ENCODE peak calls at places on chromosomes 4 and X, in seven cellular contexts. T, N, U, G, J, F and W are unnamed samples.

GRCh38 chrX:133412246-133412645 is 3.0 kb downstream of the GPC4 start:
- DNase-seq in T (no peak), N (peak), U (no peak), G (no peak), J (no peak), F (no peak), W (no peak)

GRCh38 chr4:140095694-140096482 is 58.1 kb downstream of the MAML3 start:
- DNase-seq in T (no peak), N (peak), U (peak), G (peak), J (no peak), F (no peak), W (no peak)

GRCh38 chr4:103306870-103307345 is 108.8 kb upstream of the CENPE start:
- DNase-seq in T (peak), N (no peak), U (no peak), G (no peak), J (no peak), F (peak), W (peak)

GRCh38 chrX:50067435-50068292 is 133.1 kb downstream of the AKAP4 start:
- DNase-seq in T (peak), N (no peak), U (no peak), G (no peak), J (peak), F (no peak), W (peak)

GRCh38 chr4:72302981-72303704 is 265.9 kb downstream of the ADAMTS3 start:
- DNase-seq in T (peak), N (no peak), U (no peak), G (peak), J (peak), F (peak), W (peak)

GRCh38 chr4:113142351-113142750 is 92.9 kb downstream of the ANK2 start:
- DNase-seq in T (no peak), N (no peak), U (no peak), G (no peak), J (no peak), F (no peak), W (no peak)

GRCh38 chr4:2041234-2042130 is 17.6 kb upstream of the NAT8L start:
- DNase-seq in T (peak), N (peak), U (peak), G (peak), J (peak), F (no peak), W (peak)

GRCh38 chrX:110146521-110146920 is 143.6 kb downstream of the TMEM164 start:
- DNase-seq in T (peak), N (no peak), U (no peak), G (peak), J (peak), F (peak), W (peak)

GRCh38 chr4:151524610-151525009 is 115.6 kb downstream of the FHIP1A start:
- DNase-seq in T (no peak), N (no peak), U (no peak), G (no peak), J (no peak), F (peak), W (no peak)

GRCh38 chr4:177596035-177596434 is 153.8 kb upstream of the AGA start:
- DNase-seq in T (no peak), N (peak), U (no peak), G (peak), J (no peak), F (no peak), W (no peak)

GRCh38 chr4:99403380-99404194 is 31.6 kb downstream of the ADH7 start:
- DNase-seq in T (no peak), N (no peak), U (no peak), G (no peak), J (no peak), F (no peak), W (no peak)

GRCh38 chr4:5963611-5964010 is 54.6 kb downstream of the C4orf50 start:
- DNase-seq in T (no peak), N (no peak), U (no peak), G (no peak), J (no peak), F (no peak), W (no peak)

GRCh38 chr4:150178161-150178560 is 99.9 kb downstream of the DCLK2 start:
- DNase-seq in T (no peak), N (no peak), U (no peak), G (no peak), J (no peak), F (no peak), W (no peak)

GRCh38 chr4:180203349-180203748 is 2039.9 kb upstream of the TENM3 start:
- DNase-seq in T (no peak), N (no peak), U (no peak), G (no peak), J (no peak), F (no peak), W (no peak)

GRCh38 chr4:8385106-8385505 is 55.4 kb downstream of the ACOX3 start:
- DNase-seq in T (no peak), N (no peak), U (no peak), G (no peak), J (no peak), F (no peak), W (no peak)

GRCh38 chr4:168743576-168743975 is 246.7 kb downstream of the PALLD start:
- DNase-seq in T (no peak), N (no peak), U (no peak), G (no peak), J (no peak), F (no peak), W (no peak)

GRCh38 chr4:66273110-66273509 is 602.8 kb upstream of the EPHA5 start:
- DNase-seq in T (no peak), N (no peak), U (no peak), G (no peak), J (no peak), F (no peak), W (no peak)

GRCh38 chrX:38552721-38553120 is 8.6 kb upstream of the TSPAN7 start:
- DNase-seq in T (no peak), N (no peak), U (no peak), G (no peak), J (no peak), F (no peak), W (no peak)

GRCh38 chr4:110164251-110164650 is 34.2 kb downstream of the ELOVL6 start:
- DNase-seq in T (no peak), N (no peak), U (no peak), G (no peak), J (no peak), F (no peak), W (no peak)

GRCh38 chr4:85776579-85776978 is 301.6 kb downstream of the ARHGAP24 start:
- DNase-seq in T (no peak), N (peak), U (no peak), G (no peak), J (no peak), F (no peak), W (no peak)

GRCh38 chr4:61805237-61805636 is 605.1 kb downstream of the ADGRL3 start:
- DNase-seq in T (no peak), N (no peak), U (no peak), G (no peak), J (no peak), F (no peak), W (no peak)

GRCh38 chr4:156790866-156791265 is 180.7 kb downstream of the PDGFC start:
- DNase-seq in T (no peak), N (peak), U (no peak), G (no peak), J (no peak), F (peak), W (no peak)

GRCh38 chrX:11792461-11793421 is 34.7 kb downstream of the MSL3 start:
- DNase-seq in T (no peak), N (no peak), U (no peak), G (no peak), J (no peak), F (peak), W (no peak)

GRCh38 chr4:45007499-45007898 is 281.1 kb upstream of the GNPDA2 start:
- DNase-seq in T (no peak), N (no peak), U (no peak), G (no peak), J (no peak), F (no peak), W (no peak)
- TF ChIP-seq CTCF in T (no peak), N (no peak), U (no peak), G (no peak), J (no peak), F (no peak), W (no peak)

DNA sequence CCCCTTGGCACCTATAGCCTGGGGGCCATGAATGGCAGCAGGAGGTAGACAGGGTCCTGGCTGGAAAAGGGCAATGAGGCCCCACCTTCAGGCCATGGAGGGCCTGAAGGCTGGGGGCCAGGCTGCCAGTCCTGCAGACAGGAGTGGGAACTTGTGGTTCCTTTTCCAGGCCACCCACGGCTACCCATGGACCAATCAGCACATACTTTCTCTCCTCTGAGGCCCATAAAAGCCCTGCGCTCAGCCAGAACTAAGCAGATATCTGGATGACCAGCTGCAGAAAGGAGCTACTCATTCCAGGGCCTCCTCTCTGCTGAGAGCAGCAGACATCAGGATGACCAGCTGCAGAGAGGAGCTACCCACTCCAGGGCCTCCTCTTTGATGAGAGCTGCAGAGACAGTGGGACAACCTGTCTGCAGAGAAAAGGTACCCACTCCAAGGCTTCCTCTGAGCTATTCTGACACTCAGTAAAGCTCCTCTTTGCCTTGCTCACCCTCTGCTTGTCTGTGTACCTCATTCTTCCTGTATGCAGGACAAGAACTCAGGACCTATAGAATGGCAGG is 67.2 kb downstream of the NAA11 start:
- DNase-seq in T (no peak), N (no peak), U (no peak), G (no peak), J (no peak), F (no peak), W (no peak)
- TF ChIP-seq CTCF in T (no peak), N (no peak), U (no peak), G (no peak), J (no peak), F (no peak), W (no peak)

DNA sequence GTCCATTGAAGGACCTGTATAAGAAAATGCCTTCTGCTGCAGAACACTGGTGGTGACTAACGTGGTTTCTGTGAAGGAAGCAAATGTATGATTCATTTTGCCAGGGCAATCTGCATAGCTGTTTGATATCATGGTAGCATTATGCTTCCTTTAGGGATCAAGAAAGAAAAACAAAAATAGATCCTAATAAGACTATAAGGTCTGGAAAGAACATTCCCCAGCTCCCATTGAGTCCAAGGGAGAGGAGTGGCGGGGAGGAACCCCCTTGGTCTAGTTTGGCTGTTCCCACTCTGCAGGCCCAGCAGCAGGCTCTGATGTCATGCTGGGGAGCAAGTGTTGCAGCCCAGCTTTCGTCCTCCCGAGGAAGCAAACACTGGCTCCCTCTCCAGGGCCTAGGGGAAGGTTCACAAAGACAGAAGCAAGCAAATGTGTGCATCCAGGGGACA is 154.5 kb upstream of the GALNT7 start:
- DNase-seq in T (peak), N (no peak), U (no peak), G (peak), J (no peak), F (no peak), W (no peak)
- TF ChIP-seq CTCF in T (peak), N (peak), U (no peak), G (peak), J (no peak), F (no peak), W (no peak)

GRCh38 chrX:9701790-9702189 is 63.9 kb downstream of the GPR143 start:
- DNase-seq in T (no peak), N (no peak), U (no peak), G (no peak), J (no peak), F (no peak), W (no peak)
- TF ChIP-seq CTCF in T (no peak), N (no peak), U (no peak), G (peak), J (no peak), F (no peak), W (no peak)

GRCh38 chrX:46792826-46793195 is 33.9 kb upstream of the SLC9A7 start:
- DNase-seq in T (no peak), N (no peak), U (no peak), G (no peak), J (no peak), F (no peak), W (no peak)

GRCh38 chrX:46793386-46794143 is 34.6 kb upstream of the SLC9A7 start:
- DNase-seq in T (no peak), N (no peak), U (no peak), G (peak), J (no peak), F (no peak), W (no peak)

GRCh38 chrX:46791927-46792825 is 33.3 kb upstream of the SLC9A7 start:
- DNase-seq in T (no peak), N (peak), U (no peak), G (peak), J (no peak), F (peak), W (no peak)

GRCh38 chrX:46796574-46797191 is 37.8 kb upstream of the SLC9A7 start:
- DNase-seq in T (peak), N (no peak), U (peak), G (peak), J (peak), F (peak), W (peak)
- TF ChIP-seq CTCF in T (peak), N (peak), U (peak), G (peak), J (peak), F (peak), W (peak)

GRCh38 chr4:36037127-36037526 is 207.2 kb downstream of the ARAP2 start:
- DNase-seq in T (no peak), N (no peak), U (no peak), G (no peak), J (no peak), F (no peak), W (no peak)
- TF ChIP-seq CTCF in T (no peak), N (no peak), U (no peak), G (no peak), J (no peak), F (no peak), W (no peak)

DNA sequence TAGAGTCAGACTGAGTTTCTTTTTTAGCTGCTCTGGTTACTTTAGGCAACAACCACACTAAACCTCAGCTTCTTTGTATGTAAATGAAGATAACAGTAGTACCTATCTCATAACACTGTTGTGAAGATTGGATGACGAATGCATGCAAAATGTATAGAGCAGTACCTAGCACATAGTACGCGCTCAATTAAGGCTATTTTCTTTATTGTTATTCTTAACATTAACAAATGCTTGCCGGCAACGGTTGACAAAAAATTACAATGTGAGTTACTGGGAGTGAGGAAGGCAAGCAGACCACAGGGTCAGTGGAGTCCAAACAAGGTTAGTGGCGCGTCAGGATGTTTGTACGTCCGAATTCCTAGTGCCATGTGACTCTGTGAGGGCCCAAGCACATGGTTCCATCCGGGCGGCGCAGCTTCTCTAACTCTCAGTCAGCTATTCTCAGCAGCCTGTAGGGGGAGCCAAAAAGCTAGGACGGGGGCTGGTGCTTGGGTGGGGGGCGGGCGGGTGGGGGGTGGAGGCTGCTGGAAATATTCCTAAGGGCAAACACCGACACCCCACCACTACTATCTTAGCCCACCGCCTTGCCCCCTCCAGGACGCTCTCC is 795 bp upstream of the NALF2 start:
- DNase-seq in T (no peak), N (no peak), U (no peak), G (no peak), J (no peak), F (peak), W (no peak)
- TF ChIP-seq CTCF in T (peak), N (peak), U (peak), G (no peak), J (no peak), F (no peak), W (peak)

DNA sequence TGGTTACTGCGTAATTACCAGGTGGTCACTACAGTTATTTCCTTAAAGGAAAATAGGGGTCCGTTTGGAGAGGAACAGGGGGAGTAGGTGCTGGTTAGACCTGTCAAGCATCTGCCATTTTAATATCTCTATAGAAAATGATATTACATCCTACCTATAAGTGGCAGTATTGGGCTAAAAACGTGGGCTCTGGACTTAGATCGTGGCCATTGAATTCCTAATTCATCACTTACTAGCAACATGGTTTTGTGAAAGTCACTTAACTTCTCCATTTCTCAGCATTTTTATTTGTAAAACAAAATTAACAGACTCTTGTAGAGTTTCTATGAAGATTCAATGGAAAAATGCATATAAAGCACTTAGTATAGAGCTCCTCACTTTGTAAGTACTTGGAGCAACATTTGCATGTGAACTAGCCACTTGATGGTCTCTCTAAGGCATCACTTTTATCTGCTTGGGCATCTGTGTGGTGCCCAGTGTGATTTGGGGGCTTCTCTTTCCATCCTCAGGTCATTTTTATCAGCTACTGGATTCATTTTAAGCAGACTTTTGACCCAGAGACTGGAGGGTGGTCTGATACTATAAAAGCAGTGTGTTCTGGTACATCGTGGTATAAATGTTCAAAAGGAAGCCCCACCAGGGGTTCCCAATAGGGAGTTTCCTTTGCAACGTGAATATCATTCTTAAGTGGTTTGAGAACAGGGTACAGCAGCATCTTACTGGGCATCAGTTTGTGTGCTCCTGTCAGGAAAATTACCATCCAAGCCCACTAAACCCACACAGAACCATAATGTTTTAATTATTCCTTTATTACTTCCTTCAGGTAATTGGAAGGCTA is 42.7 kb upstream of the RASSF6 start:
- DNase-seq in T (no peak), N (no peak), U (no peak), G (peak), J (no peak), F (no peak), W (no peak)
- TF ChIP-seq CTCF in T (peak), N (peak), U (peak), G (peak), J (peak), F (peak), W (peak)